ENCODE peak calls at places on chromosome 2, in four cellular contexts. Q is HepG2, E is A549, N is K562. Y is an unnamed sample.

GRCh38 chr2:56183643-56184499 is at the start of gene CCDC85A:
- DNase-seq in Q (peak), E (peak), N (peak), Y (peak)

GRCh38 chr2:152336103-152336853 is 1.3 kb downstream of the FMNL2 start:
- DNase-seq in Q (peak), E (peak), N (no peak), Y (no peak)

GRCh38 chr2:171807831-171808393 is 86.1 kb downstream of the SLC25A12 start:
- DNase-seq in Q (peak), E (no peak), N (no peak), Y (no peak)

GRCh38 chr2:133414486-133415209 is 153.6 kb downstream of the NCKAP5 start:
- DNase-seq in Q (no peak), E (no peak), N (no peak), Y (no peak)

GRCh38 chr2:62198237-62198633 is 2.3 kb downstream of the B3GNT2 start:
- DNase-seq in Q (no peak), E (no peak), N (no peak), Y (no peak)

GRCh38 chr2:127675335-127676261 is at the start of gene LIMS2:
- DNase-seq in Q (no peak), E (peak), N (no peak), Y (no peak)

GRCh38 chr2:47904903-47905453 is 1.3 kb downstream of the FBXO11 start:
- DNase-seq in Q (peak), E (peak), N (peak), Y (peak)

GRCh38 chr2:3483227-3483985 is 35.9 kb downstream of the ADI1 start:
- DNase-seq in Q (no peak), E (peak), N (no peak), Y (peak)

GRCh38 chr2:157692768-157693167 is 64.1 kb upstream of the ACVR1C start:
- DNase-seq in Q (no peak), E (no peak), N (no peak), Y (no peak)

GRCh38 chr2:60872510-60872928 is 8.9 kb upstream of the REL start:
- DNase-seq in Q (no peak), E (no peak), N (no peak), Y (no peak)

GRCh38 chr2:223994562-223995162 is 37.4 kb downstream of the MRPL44 start:
- DNase-seq in Q (no peak), E (no peak), N (no peak), Y (no peak)

GRCh38 chr2:170813611-170814550 is 2.8 kb upstream of the GAD1 start:
- DNase-seq in Q (peak), E (peak), N (peak), Y (peak)

GRCh38 chr2:179285060-179285459 is 20.4 kb upstream of the SESTD1 start:
- DNase-seq in Q (no peak), E (no peak), N (no peak), Y (no peak)

GRCh38 chr2:172106128-172106961 is 3.6 kb upstream of the DLX2 start:
- DNase-seq in Q (peak), E (peak), N (peak), Y (no peak)

GRCh38 chr2:136116813-136117390 is 1.0 kb downstream of the CXCR4 start:
- DNase-seq in Q (no peak), E (peak), N (no peak), Y (no peak)

GRCh38 chr2:204022550-204022949 is 86.0 kb downstream of the ICOS start:
- DNase-seq in Q (no peak), E (no peak), N (no peak), Y (no peak)

GRCh38 chr2:26655611-26656195 is 14.5 kb upstream of the CIB4 start:
- DNase-seq in Q (no peak), E (no peak), N (no peak), Y (no peak)

GRCh38 chr2:16320716-16321115 is 344.9 kb downstream of the CYRIA start:
- DNase-seq in Q (no peak), E (no peak), N (no peak), Y (peak)

GRCh38 chr2:66962625-66963207 is 434.4 kb upstream of the ETAA1 start:
- DNase-seq in Q (no peak), E (no peak), N (no peak), Y (no peak)
- TF ChIP-seq PHF8 in Q (no peak), E (no peak), N (no peak), Y (no peak)

GRCh38 chr2:43020990-43021677 is 205.3 kb downstream of the ZFP36L2 start:
- DNase-seq in Q (no peak), E (no peak), N (no peak), Y (no peak)

GRCh38 chr2:43019025-43019367 is 207.4 kb downstream of the ZFP36L2 start:
- DNase-seq in Q (no peak), E (no peak), N (no peak), Y (no peak)

GRCh38 chr2:43020296-43020695 is 206.1 kb downstream of the ZFP36L2 start:
- DNase-seq in Q (no peak), E (no peak), N (no peak), Y (no peak)

GRCh38 chr2:43019536-43020183 is 206.7 kb downstream of the ZFP36L2 start:
- DNase-seq in Q (no peak), E (no peak), N (no peak), Y (no peak)

GRCh38 chr2:43018179-43019024 is 208.0 kb downstream of the ZFP36L2 start:
- DNase-seq in Q (peak), E (peak), N (peak), Y (no peak)
- TF ChIP-seq EP300 in Q (peak), E (no peak), N (no peak), Y (no peak)

GRCh38 chr2:142975239-142975638 is 97.8 kb downstream of the KYNU start:
- DNase-seq in Q (no peak), E (no peak), N (no peak), Y (no peak)

GRCh38 chr2:142974288-142975024 is 97.0 kb downstream of the KYNU start:
- DNase-seq in Q (no peak), E (peak), N (peak), Y (peak)

GRCh38 chr2:142973822-142974207 is 96.4 kb downstream of the KYNU start:
- DNase-seq in Q (no peak), E (no peak), N (no peak), Y (no peak)

DNA sequence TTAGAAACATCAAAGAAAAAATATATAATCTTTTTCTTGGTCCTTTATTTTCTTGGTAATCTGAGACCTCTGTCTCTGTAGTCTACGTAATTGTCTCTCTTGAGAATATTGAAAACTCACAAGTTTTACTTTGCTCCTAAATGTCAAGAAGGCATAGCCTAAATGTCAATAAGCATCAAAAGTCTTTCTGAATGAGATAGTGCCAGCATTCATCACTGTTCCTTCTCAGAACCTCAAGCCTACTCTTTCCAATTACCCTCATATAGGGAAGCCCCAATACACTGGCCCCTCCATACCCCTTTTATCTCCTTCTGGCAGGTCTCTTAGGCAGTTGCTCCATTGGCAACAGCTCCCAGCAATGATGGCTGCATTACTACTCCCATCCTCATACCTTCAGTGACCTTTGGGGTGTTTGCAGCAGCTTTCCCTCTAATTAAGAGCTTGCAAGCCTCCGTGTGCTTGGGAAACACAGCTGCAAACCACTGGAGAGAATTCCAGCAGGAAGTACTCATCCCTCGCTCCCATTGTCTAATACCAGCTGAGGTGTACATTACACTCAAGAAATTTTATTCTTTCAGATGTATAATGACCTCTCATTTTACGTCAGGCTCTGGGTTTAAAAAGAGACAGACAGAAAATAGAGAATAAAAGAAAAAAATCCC is 95.8 kb downstream of the KYNU start:
- DNase-seq in Q (no peak), E (no peak), N (peak), Y (no peak)
- TF ChIP-seq PHF8 in Q (no peak), E (no peak), N (no peak), Y (no peak)

DNA sequence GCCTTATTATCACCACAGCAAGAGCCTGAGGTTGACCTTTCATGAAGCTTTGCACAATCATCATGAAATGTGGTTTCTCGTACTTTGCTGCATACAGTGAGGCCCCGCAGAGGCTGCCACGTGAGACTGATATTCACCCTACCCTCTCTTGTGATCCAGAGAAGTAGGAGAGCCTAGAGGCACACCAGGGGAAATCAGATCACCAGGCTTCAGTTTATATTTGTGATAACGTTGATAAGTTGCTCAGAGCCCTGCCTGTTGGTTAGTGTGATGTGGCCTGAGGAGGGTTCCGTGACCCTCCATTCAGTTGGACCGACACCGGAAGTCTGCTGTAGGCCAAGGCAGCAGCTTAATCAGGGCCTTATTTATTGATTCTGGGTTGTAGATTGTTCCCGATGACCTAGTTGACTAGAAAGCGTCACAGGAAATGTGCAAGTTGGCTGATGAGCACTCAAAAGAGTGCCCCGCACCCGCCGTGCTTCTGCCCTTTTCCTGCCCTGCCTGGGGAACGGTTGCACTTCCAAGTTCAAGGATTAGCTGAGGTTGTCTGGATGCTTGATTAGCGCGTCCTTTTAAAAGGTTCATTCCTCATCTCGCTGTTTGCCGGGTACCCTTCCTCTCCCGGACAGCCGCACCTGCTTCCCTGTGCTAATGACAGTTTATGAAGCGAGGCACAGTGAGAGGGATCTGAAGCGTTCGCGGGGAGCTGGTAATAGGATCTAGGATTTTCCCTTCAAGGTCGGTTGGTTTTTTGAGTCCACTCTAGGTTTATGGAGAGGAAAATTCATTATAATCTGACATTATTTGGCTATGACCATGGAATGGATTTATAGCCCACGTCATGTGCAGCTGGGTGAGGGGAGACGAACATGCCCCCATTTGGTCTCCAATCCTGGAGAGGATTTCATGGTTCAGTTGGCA is 146.4 kb downstream of the SH3RF3 start:
- DNase-seq in Q (no peak), E (no peak), N (no peak), Y (no peak)
- TF ChIP-seq EP300 in Q (no peak), E (no peak), N (no peak), Y (no peak)

DNA sequence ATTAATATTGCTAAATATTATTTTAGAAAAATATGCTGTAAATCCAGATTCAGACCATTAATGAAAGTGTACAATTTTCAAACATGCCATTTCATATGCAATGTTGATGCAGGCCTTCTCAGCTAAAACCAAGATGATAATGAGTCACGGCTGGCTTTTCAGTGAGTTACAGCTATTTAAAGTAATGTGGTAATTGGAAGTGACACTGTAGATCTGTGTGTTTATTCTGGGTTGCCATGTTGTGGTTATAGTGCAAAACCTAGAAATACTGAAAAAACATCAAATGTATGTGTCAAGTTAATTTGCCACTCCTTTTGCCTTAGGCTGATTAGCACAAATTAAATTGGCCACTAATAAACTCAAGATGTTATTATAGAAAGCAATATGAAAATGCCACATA is 506.6 kb downstream of the ERBB4 start:
- DNase-seq in Q (no peak), E (no peak), N (no peak), Y (no peak)
- TF ChIP-seq PHF8 in Q (no peak), E (no peak), N (no peak), Y (no peak)

DNA sequence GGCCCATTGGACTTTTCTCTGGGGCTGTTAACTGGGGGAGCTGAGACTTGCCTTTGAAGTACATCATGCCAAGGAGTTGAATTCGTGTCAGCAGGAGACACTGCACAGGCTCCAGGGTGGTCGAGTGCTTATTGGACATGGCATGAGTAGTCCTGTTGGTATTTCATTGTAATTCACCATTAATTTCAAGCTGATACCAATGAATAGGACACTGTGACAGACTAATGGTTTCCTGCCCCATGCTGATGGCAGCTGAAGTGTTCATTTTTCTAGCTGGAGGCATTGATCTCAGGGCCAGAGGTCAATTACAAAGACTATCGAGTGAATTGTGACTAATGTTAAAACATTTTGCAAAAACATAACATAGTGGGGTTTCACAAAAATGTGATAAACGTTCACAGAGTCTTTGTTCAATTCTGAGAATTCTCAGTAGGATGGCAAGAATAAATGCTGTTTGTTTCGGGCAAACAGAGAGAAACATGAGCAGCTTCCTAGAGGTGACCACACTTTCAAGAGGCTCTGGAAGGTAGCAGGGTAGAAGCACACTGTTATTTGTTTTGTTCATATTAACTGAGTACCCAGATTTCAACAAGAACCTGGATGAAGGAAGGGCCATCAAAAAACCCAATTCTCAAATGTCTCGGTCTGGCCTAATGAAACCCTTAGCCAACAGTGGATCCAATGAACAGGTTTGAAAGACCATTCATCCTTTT is 90.6 kb upstream of the ARL4C start:
- DNase-seq in Q (no peak), E (no peak), N (no peak), Y (no peak)
- TF ChIP-seq EP300 in Q (no peak), E (no peak), N (no peak), Y (no peak)

DNA sequence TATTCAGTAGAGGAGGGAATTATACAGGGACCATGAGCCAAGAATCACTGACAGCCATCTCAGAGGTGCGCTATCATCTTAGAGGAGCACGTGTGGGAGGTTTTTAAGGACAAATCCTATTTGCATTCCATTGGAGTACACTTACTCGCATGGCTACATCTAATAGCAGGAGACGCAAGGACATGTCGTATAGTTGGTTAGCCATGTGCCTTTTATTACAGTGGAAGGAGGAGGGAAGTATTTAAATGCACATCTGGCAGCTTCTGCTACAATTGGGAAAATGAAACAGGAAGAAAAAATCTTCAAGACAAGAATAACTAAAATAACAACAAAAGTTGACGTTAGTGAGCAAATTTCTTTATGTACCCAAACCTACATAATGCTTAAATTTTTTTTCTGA is 86.5 kb upstream of the UGP2 start:
- DNase-seq in Q (no peak), E (no peak), N (no peak), Y (no peak)
- TF ChIP-seq PHF8 in Q (no peak), E (no peak), N (no peak), Y (no peak)

GRCh38 chr2:95204396-95204795 is 2.9 kb upstream of the ZNF892 start:
- DNase-seq in Q (no peak), E (no peak), N (no peak), Y (no peak)

GRCh38 chr2:95206086-95206485 is 1.2 kb upstream of the ZNF892 start:
- DNase-seq in Q (no peak), E (no peak), N (no peak), Y (no peak)

GRCh38 chr2:95203911-95204310 is 3.4 kb upstream of the ZNF892 start:
- DNase-seq in Q (no peak), E (no peak), N (no peak), Y (no peak)

GRCh38 chr2:95208101-95208500 is 780 bp downstream of the ZNF892 start:
- DNase-seq in Q (no peak), E (no peak), N (no peak), Y (no peak)

GRCh38 chr2:95207111-95207961 is at the start of gene ZNF892:
- DNase-seq in Q (peak), E (peak), N (peak), Y (peak)
- TF ChIP-seq EP300 in Q (no peak), E (no peak), N (no peak), Y (no peak)

DNA sequence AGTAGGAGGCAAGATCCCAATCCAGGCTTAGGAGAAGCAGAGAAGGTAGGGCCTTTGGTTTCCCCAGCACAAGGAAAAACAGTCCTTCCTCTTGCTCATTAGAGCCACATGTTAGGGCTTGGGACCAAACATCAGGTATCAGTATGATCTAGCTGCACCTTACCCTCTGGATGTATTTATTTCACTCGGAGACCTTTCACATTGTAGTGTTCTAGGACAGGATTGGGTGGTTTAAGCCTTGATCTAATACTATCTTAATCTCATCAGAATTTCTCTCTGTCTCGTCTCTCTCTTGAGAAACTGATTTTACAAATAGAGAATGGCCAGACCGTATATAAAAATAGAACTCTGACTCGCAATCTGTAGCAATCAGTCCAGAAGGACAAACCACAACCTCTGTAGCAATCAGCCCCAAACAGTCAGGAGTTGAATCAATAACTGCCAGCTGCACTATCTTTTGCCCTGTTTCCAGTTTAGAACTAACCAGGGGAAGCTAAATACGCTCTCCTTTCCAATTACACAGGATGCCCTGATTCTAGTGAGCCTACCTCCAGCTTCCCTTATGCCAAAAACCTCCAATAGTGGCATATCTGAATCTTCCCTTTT is 207.1 kb downstream of the TDRD15 start:
- DNase-seq in Q (no peak), E (no peak), N (no peak), Y (no peak)
- TF ChIP-seq PHF8 in Q (no peak), E (no peak), N (no peak), Y (no peak)

DNA sequence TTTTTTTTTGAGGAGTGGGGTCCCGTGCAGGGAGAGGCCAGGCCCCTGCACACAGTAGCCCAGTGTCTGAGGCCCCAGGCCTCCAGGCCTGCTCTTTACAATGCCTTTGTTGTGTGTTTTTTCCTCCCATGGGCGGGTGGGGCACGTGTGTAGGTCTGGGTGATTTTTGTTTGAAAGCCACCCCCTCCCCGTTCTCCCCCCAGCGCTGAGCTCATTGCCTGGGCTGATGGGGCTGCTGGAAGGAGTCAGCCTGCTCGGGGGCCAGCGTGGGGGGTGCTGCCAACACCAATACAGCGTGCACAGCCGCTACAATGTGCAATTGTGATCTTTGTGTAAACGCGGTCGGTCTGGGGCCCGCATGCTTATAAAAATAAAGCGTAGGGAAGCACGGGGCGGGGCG is 142.7 kb downstream of the DYSF start:
- DNase-seq in Q (no peak), E (no peak), N (no peak), Y (no peak)
- TF ChIP-seq EP300 in Q (no peak), E (no peak), N (no peak), Y (no peak)